ENCODE peak calls at places on chromosomes 5 and 9, in eight cellular contexts. R is small intestine, Y is A549, D is DND-41, Z is left lung, G is PC-3, B is tibial artery, L is breast epithelium. Q is an unnamed sample.

GRCh38 chr9:72038890-72039410 is 21.5 kb downstream of the C9orf57 start:
- DNase-seq in R (peak), Y (peak), D (peak), Z (no peak), G (peak), B (peak), L (peak), Q (peak)

GRCh38 chr9:91761362-91761761 is 188.7 kb downstream of the ROR2 start:
- DNase-seq in R (peak), Y (no peak), D (no peak), Z (no peak), G (no peak), B (no peak), L (no peak), Q (no peak)

GRCh38 chr9:68822596-68823165 is 117.6 kb downstream of the PIP5K1B start:
- DNase-seq in R (peak), Y (no peak), D (no peak), Z (no peak), G (peak), B (no peak), L (no peak), Q (no peak)

GRCh38 chr5:1101991-1102713 is 9.7 kb downstream of the SLC12A7 start:
- DNase-seq in R (peak), Y (no peak), D (no peak), Z (no peak), G (no peak), B (no peak), L (no peak), Q (no peak)

GRCh38 chr5:74538206-74538661 is 102.3 kb downstream of the ENC1 start:
- DNase-seq in R (peak), Y (no peak), D (no peak), Z (no peak), G (no peak), B (peak), L (no peak), Q (no peak)

GRCh38 chr9:114059047-114059803 is 18.9 kb downstream of the AMBP start:
- DNase-seq in R (no peak), Y (no peak), D (no peak), Z (no peak), G (no peak), B (peak), L (no peak), Q (no peak)

GRCh38 chr9:88270398-88270797 is 117.8 kb upstream of the SPIN1 start:
- DNase-seq in R (no peak), Y (no peak), D (no peak), Z (no peak), G (peak), B (no peak), L (no peak), Q (no peak)

GRCh38 chr5:37739817-37740261 is 100.0 kb downstream of the GDNF start:
- DNase-seq in R (no peak), Y (no peak), D (no peak), Z (no peak), G (no peak), B (no peak), L (no peak), Q (no peak)

GRCh38 chr9:38120961-38121360 is 51.9 kb upstream of the SHB start:
- DNase-seq in R (no peak), Y (no peak), D (no peak), Z (no peak), G (no peak), B (no peak), L (no peak), Q (no peak)

GRCh38 chr5:180673371-180674252 is 24.2 kb upstream of the FLT4 start:
- DNase-seq in R (no peak), Y (no peak), D (no peak), Z (no peak), G (no peak), B (no peak), L (no peak), Q (no peak)

GRCh38 chr9:108439967-108440366 is 415.8 kb downstream of the ACTL7B start:
- DNase-seq in R (no peak), Y (no peak), D (no peak), Z (no peak), G (peak), B (no peak), L (no peak), Q (no peak)

GRCh38 chr9:135463140-135463539 is 16.4 kb upstream of the PPP1R26 start:
- DNase-seq in R (no peak), Y (peak), D (no peak), Z (no peak), G (peak), B (no peak), L (no peak), Q (no peak)

GRCh38 chr5:75335952-75336624 is 932 bp upstream of the HMGCR start:
- DNase-seq in R (peak), Y (peak), D (peak), Z (no peak), G (peak), B (no peak), L (no peak), Q (peak)

GRCh38 chr5:168989731-168990505 is 311.0 kb downstream of the SLIT3 start:
- DNase-seq in R (no peak), Y (no peak), D (no peak), Z (no peak), G (no peak), B (no peak), L (no peak), Q (no peak)

GRCh38 chr5:926416-927171 is 33.9 kb downstream of the TRIP13 start:
- DNase-seq in R (peak), Y (no peak), D (no peak), Z (no peak), G (no peak), B (peak), L (no peak), Q (no peak)

GRCh38 chr9:81318571-81318970 is 370.8 kb downstream of the TLE1 start:
- DNase-seq in R (no peak), Y (peak), D (no peak), Z (no peak), G (peak), B (no peak), L (no peak), Q (peak)

GRCh38 chr5:67644221-67644920 is 447.8 kb upstream of the CD180 start:
- DNase-seq in R (no peak), Y (no peak), D (no peak), Z (no peak), G (no peak), B (no peak), L (no peak), Q (no peak)

DNA sequence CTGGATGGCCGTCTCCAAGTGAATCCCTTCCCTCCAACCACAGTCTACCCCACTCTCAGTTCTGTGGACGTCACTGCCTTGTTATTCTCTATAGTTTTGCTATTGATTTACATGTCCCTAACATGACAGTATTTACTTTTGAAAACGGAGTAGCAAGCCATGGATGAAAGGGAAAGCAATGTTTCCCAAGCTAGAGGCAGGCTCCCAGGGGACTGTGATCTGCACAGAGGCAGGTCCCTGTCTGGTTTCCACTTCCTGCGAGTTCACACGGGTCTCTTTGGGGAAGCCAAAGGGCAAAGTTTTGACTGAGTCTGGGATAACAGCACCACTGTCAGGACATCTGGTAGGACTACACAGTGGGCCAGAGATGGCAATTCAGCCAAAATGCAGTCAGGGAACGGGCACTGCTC is 12.7 kb downstream of the C9orf153 start:
- DNase-seq in R (peak), Y (no peak), D (peak), Z (no peak), G (no peak), B (no peak), L (no peak), Q (no peak)
- H3K4me3 ChIP-seq in R (no peak), Y (no peak), D (no peak), Z (no peak), G (no peak), B (no peak), L (no peak), Q (no peak)

GRCh38 chr5:81776258-81776657 is 25.4 kb upstream of the SSBP2 start:
- DNase-seq in R (peak), Y (no peak), D (no peak), Z (no peak), G (no peak), B (no peak), L (no peak), Q (no peak)

GRCh38 chr5:81779935-81780266 is 29.0 kb upstream of the SSBP2 start:
- DNase-seq in R (no peak), Y (no peak), D (peak), Z (no peak), G (no peak), B (no peak), L (no peak), Q (no peak)

GRCh38 chr5:81778642-81779041 is 27.7 kb upstream of the SSBP2 start:
- DNase-seq in R (peak), Y (no peak), D (peak), Z (no peak), G (no peak), B (no peak), L (no peak), Q (no peak)

GRCh38 chr5:81782811-81783210 is 31.9 kb upstream of the SSBP2 start:
- DNase-seq in R (no peak), Y (no peak), D (no peak), Z (no peak), G (no peak), B (no peak), L (no peak), Q (no peak)

DNA sequence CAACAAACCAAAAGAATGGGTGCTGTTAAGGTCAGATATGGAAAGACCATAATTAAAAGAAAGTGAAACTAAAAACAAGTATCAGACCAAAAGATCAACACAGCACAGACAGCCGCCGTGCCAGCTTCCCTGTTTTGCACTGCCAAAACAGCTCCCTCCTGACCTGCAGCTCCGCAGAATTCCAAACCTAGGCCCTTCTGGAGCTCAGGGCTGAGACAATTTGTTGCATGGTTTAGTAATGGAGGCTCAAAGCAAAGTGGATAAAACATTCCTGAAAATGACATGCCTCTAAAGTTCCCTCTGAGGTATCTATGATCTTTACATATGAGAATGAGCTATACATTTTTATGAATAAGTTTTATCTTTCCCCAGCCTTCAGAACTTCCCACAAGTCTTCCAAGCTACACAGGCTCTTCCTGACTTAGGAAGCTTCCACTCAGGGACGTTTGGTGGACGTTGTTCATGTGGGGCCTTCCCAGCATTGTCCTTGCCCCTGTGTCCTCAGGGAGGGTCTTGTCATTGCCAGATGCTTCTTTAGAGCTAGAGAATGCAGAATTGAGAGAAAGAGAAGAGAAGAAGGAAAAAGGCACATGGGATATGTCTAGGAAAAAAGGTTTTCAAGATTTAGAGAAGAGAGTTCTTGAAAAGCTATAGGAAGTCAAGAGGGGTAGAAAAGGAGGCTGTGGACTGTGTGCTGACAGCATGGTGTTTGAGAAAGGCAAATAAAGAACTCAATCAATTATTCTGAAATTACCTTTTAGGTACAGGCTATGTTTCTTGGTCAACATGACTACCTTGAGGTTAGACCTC is 28.4 kb upstream of the SSBP2 start:
- DNase-seq in R (peak), Y (no peak), D (peak), Z (peak), G (peak), B (peak), L (peak), Q (peak)
- H3K4me3 ChIP-seq in R (no peak), Y (no peak), D (peak), Z (peak), G (peak), B (peak), L (peak), Q (peak)

GRCh38 chr9:20604561-20604960 is 17.7 kb downstream of the MLLT3 start:
- DNase-seq in R (peak), Y (no peak), D (no peak), Z (no peak), G (no peak), B (no peak), L (no peak), Q (no peak)
- H3K4me3 ChIP-seq in R (no peak), Y (peak), D (no peak), Z (peak), G (no peak), B (peak), L (peak), Q (no peak)

GRCh38 chr9:137127301-137128157 is 11.4 kb upstream of the GRIN1 start:
- DNase-seq in R (peak), Y (no peak), D (peak), Z (peak), G (peak), B (no peak), L (no peak), Q (no peak)
- H3K4me3 ChIP-seq in R (no peak), Y (peak), D (peak), Z (peak), G (peak), B (no peak), L (peak), Q (peak)

GRCh38 chr9:98999152-98999525 is 55.4 kb downstream of the COL15A1 start:
- DNase-seq in R (no peak), Y (no peak), D (no peak), Z (no peak), G (no peak), B (no peak), L (no peak), Q (no peak)

GRCh38 chr9:98997580-98997979 is 53.9 kb downstream of the COL15A1 start:
- DNase-seq in R (no peak), Y (no peak), D (peak), Z (no peak), G (no peak), B (no peak), L (no peak), Q (no peak)

GRCh38 chr9:99000480-99001395 is 57.0 kb downstream of the COL15A1 start:
- DNase-seq in R (peak), Y (peak), D (peak), Z (no peak), G (peak), B (no peak), L (no peak), Q (peak)

GRCh38 chr9:98995971-98996504 is 52.3 kb downstream of the COL15A1 start:
- DNase-seq in R (no peak), Y (no peak), D (no peak), Z (no peak), G (no peak), B (no peak), L (no peak), Q (no peak)

GRCh38 chr9:98998441-98999151 is 54.9 kb downstream of the COL15A1 start:
- DNase-seq in R (peak), Y (peak), D (peak), Z (peak), G (peak), B (peak), L (peak), Q (no peak)
- H3K4me3 ChIP-seq in R (no peak), Y (no peak), D (no peak), Z (no peak), G (no peak), B (peak), L (no peak), Q (no peak)

DNA sequence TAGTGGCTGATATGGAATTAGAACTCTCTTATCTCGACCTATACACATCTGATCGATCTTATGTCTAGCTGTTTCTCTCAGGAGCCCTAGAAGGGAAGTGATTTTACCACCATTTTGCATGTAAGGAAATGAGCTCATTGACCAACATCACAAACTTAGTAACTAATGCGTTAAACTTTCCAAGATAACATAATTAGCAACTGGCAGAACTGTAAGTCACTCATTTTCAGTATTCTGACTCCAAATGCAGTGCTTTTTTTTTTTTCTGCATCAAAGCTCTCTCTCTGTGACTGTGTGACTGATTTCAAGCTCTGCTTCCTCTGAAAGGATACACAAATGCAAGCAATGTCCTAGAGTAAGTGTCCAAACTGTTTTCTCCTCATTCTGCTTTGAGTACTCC is 68.1 kb upstream of the FBXL7 start:
- DNase-seq in R (no peak), Y (no peak), D (no peak), Z (no peak), G (no peak), B (no peak), L (no peak), Q (no peak)
- H3K4me3 ChIP-seq in R (no peak), Y (no peak), D (no peak), Z (no peak), G (no peak), B (no peak), L (no peak), Q (no peak)